ENCODE peak calls at places on chromosomes 16 and 17, in seven cellular contexts. R, F, P, V, Z, N and K are unnamed samples.
A peak's percentile ranks its signal among the peaks of the same experiment; 100 is the strongest.

GRCh38 chr17:50283246-50283645 is 9.0 kb downstream of the TMEM92 start:
- DNase-seq in P (no peak), F (peak; percentile 19), Z (no peak), N (peak; percentile 62), R (no peak), V (no peak), K (no peak)

GRCh38 chr16:56897026-56897799 is 32.2 kb downstream of the SLC12A3 start:
- DNase-seq in Z (no peak), R (no peak), F (no peak), V (no peak), N (no peak), P (no peak), K (no peak)

GRCh38 chr17:31561469-31562412 is 170.3 kb downstream of the RAB11FIP4 start:
- DNase-seq in V (no peak), P (no peak), N (no peak), R (peak; percentile 60), F (no peak), Z (no peak), K (peak; percentile 70)

GRCh38 chr17:45325810-45326209 is 9.0 kb upstream of the MAP3K14 start:
- DNase-seq in F (no peak), R (peak; percentile 9), N (no peak), V (no peak), Z (no peak), P (no peak), K (no peak)

GRCh38 chr17:63969278-63969677 is 3.4 kb downstream of the SCN4A start:
- DNase-seq in F (peak; percentile 36), R (no peak), N (no peak), P (no peak), Z (no peak), V (no peak), K (no peak)

GRCh38 chr16:49952386-49952785 is 72.6 kb upstream of the CNEP1R1 start:
- DNase-seq in F (no peak), R (no peak), V (no peak), P (no peak), Z (no peak), N (no peak), K (no peak)

GRCh38 chr17:72749119-72749572 is 343.3 kb downstream of the SLC39A11 start:
- DNase-seq in Z (no peak), N (no peak), P (no peak), F (no peak), V (no peak), R (peak; percentile 55), K (no peak)

GRCh38 chr17:60423865-60424264 is 1.6 kb downstream of the CHCT1 start:
- DNase-seq in N (peak; percentile 16), P (no peak), V (no peak), Z (no peak), R (no peak), F (no peak), K (no peak)

GRCh38 chr16:67166883-67167168 is 2.3 kb downstream of the HSF4 start:
- DNase-seq in N (no peak), P (no peak), V (no peak), Z (no peak), F (no peak), R (no peak), K (no peak)

GRCh38 chr16:80125677-80126076 is 415.1 kb upstream of the DYNLRB2 start:
- DNase-seq in Z (no peak), R (peak; percentile 27), F (peak; percentile 62), P (no peak), V (peak; percentile 60), N (no peak), K (peak; percentile 73)

GRCh38 chr16:58501242-58502131 is 1.5 kb downstream of the NDRG4 start:
- DNase-seq in P (no peak), V (no peak), R (no peak), N (peak; percentile 17), Z (no peak), F (peak; percentile 57), K (peak; percentile 70)

GRCh38 chr17:12227547-12227946 is 206.9 kb downstream of the MAP2K4 start:
- DNase-seq in Z (no peak), F (no peak), N (no peak), V (no peak), P (no peak), R (no peak), K (no peak)

GRCh38 chr16:51870460-51870859 is 676.5 kb downstream of the TOX3 start:
- DNase-seq in Z (no peak), R (no peak), V (no peak), N (no peak), F (no peak), P (no peak), K (no peak)

GRCh38 chr17:36501351-36501750 is 14.9 kb downstream of the ZNHIT3 start:
- DNase-seq in F (no peak), P (no peak), V (no peak), N (no peak), Z (no peak), R (no peak), K (no peak)

GRCh38 chr16:30997000-30997886 is 12.2 kb downstream of the HSD3B7 start:
- DNase-seq in P (no peak), N (peak; percentile 75), Z (peak; percentile 72), V (peak; percentile 78), R (peak; percentile 91), F (peak; percentile 91), K (peak; percentile 89)

GRCh38 chr17:77372444-77373297 is 231.9 kb downstream of the SEC14L1 start:
- DNase-seq in F (peak; percentile 90), N (peak; percentile 74), P (no peak), Z (peak; percentile 54), R (peak; percentile 77), V (peak; percentile 76), K (peak; percentile 92)

GRCh38 chr16:6016530-6017184 is 919.1 kb upstream of the EEF2KMT start:
- DNase-seq in R (no peak), N (no peak), V (no peak), Z (peak; percentile 14), F (no peak), P (no peak), K (no peak)

GRCh38 chr17:39982069-39982371 is 1.4 kb downstream of the PSMD3 start:
- DNase-seq in R (no peak), V (no peak), Z (no peak), F (no peak), P (no peak), N (no peak), K (no peak)

GRCh38 chr17:56678249-56679144 is 85.0 kb downstream of the NOG start:
- DNase-seq in N (no peak), Z (no peak), F (no peak), P (no peak), V (no peak), R (no peak), K (no peak)

GRCh38 chr16:85924675-85925074 is 25.7 kb downstream of the IRF8 start:
- DNase-seq in N (no peak), F (no peak), P (no peak), V (no peak), R (no peak), Z (peak; percentile 70), K (no peak)

GRCh38 chr17:75827291-75828050 is 16.7 kb downstream of the UNC13D start:
- DNase-seq in F (peak; percentile 89), V (peak; percentile 78), Z (no peak), P (peak; percentile 51), R (peak; percentile 56), N (peak; percentile 57), K (peak; percentile 88)

GRCh38 chr17:1769826-1770477 is 8.1 kb downstream of the SERPINF1 start:
- DNase-seq in P (no peak), V (no peak), R (no peak), Z (peak; percentile 94), N (peak; percentile 24), F (no peak), K (no peak)
- H3K27ac ChIP-seq in P (no peak overlapping the region), V (no peak overlapping the region), R (no peak overlapping the region), Z (peak overlapping the region; percentile 76), N (no peak overlapping the region), F (peak overlapping the region; percentile 92), K (no peak overlapping the region)

GRCh38 chr17:48250949-48251348 is 143.4 kb downstream of the SNX11 start:
- DNase-seq in Z (no peak), N (no peak), R (no peak), F (no peak), V (no peak), P (no peak), K (no peak)
- H3K27me3 ChIP-seq in Z (no peaks in the 10 kb centered on the region), N (no peaks in the 10 kb centered on the region), R (no peaks in the 10 kb centered on the region), F (no peaks in the 10 kb centered on the region), V (no peaks in the 10 kb centered on the region), P (peaks cover 13% of the 10 kb centered on the region), K (no peaks in the 10 kb centered on the region)

GRCh38 chr16:88701541-88702363 is 4.5 kb downstream of the RNF166 start:
- DNase-seq in V (no peak), P (no peak), Z (no peak), N (peak; percentile 34), R (no peak), F (no peak), K (no peak)
- H3K27ac ChIP-seq in V (peak overlapping the region; percentile 56), P (peak overlapping the region; percentile 80), Z (no peak overlapping the region), N (peak overlapping the region; percentile 92), R (peak overlapping the region; percentile 59), F (peak overlapping the region; percentile 23), K (no peak overlapping the region)

GRCh38 chr17:16491131-16491702 is 776 bp downstream of the LRRC75A start:
- DNase-seq in N (peak; percentile 28), P (no peak), F (peak; percentile 52), Z (no peak), R (peak; percentile 50), V (no peak), K (no peak)
- H3K27me3 ChIP-seq in N (no peaks in the 10 kb centered on the region), P (no peaks in the 10 kb centered on the region), F (peaks cover 7% of the 10 kb centered on the region), Z (peaks cover 16% of the 10 kb centered on the region), R (no peaks in the 10 kb centered on the region), V (no peaks in the 10 kb centered on the region), K (no peaks in the 10 kb centered on the region)